ENCODE peak calls at places on chromosomes 3 and 15, in five cellular contexts. V is CD4-positive, alpha-beta T cell; C is fibroblast of pulmonary artery; W is endothelial cell; K is type B pancreatic cell. H is an unnamed sample.

GRCh38 chr3:188262913-188263683 is 109.1 kb downstream of the LPP start:
- DNase-seq in W (no peak), V (no peak), C (peak), K (no peak), H (no peak)

GRCh38 chr15:91790826-91791225 is 62.7 kb upstream of the SLCO3A1 start:
- DNase-seq in C (no peak), W (no peak), V (no peak), K (no peak), H (no peak)

GRCh38 chr3:127105996-127106855 is 86.7 kb upstream of the PRR23E start:
- DNase-seq in V (no peak), W (no peak), C (no peak), K (peak), H (peak)

GRCh38 chr15:79329186-79329611 is 18.3 kb downstream of the TMED3 start:
- DNase-seq in W (no peak), K (no peak), V (no peak), C (peak), H (no peak)

GRCh38 chr3:54621181-54621580 is 306.7 kb downstream of the LRTM1 start:
- DNase-seq in C (no peak), V (no peak), K (no peak), W (no peak), H (peak)

GRCh38 chr15:66879968-66880367 is 177.9 kb downstream of the SMAD6 start:
- DNase-seq in K (no peak), W (no peak), C (no peak), V (no peak), H (no peak)

GRCh38 chr3:59192473-59192872 is 142.6 kb upstream of the CFAP20DC start:
- DNase-seq in K (no peak), C (peak), W (no peak), V (no peak), H (no peak)

GRCh38 chr3:51711352-51712019 is 4.6 kb downstream of the GRM2 start:
- DNase-seq in K (no peak), V (no peak), W (no peak), C (no peak), H (no peak)

GRCh38 chr3:151477596-151478375 is 16.9 kb upstream of the IGSF10 start:
- DNase-seq in W (no peak), C (peak), V (no peak), K (no peak), H (no peak)

GRCh38 chr15:26073430-26074333 is 210.6 kb upstream of the ATP10A start:
- DNase-seq in C (no peak), V (no peak), K (no peak), W (no peak), H (no peak)

GRCh38 chr3:80307844-80308243 is 540.0 kb upstream of the ROBO1 start:
- DNase-seq in V (no peak), W (no peak), C (no peak), K (no peak), H (no peak)

GRCh38 chr3:80308637-80309036 is 540.8 kb upstream of the ROBO1 start:
- DNase-seq in V (no peak), C (no peak), W (no peak), K (no peak), H (no peak)
- TF ChIP-seq CTCF in V (no peak), C (no peak), W (no peak), K (no peak), H (no peak)

GRCh38 chr15:35519536-35520149 is 26.3 kb downstream of the DPH6 start:
- DNase-seq in K (no peak), V (no peak), C (peak), W (peak), H (no peak)

GRCh38 chr15:35522061-35522460 is 23.9 kb downstream of the DPH6 start:
- DNase-seq in K (no peak), W (peak), V (no peak), C (peak), H (no peak)
- TF ChIP-seq CTCF in K (peak), W (peak), V (no peak), C (peak), H (no peak)

GRCh38 chr3:173217127-173217526 is 76.1 kb upstream of the SPATA16 start:
- DNase-seq in K (no peak), W (no peak), C (no peak), V (no peak), H (no peak)

GRCh38 chr3:173216063-173216462 is 75.0 kb upstream of the SPATA16 start:
- DNase-seq in V (no peak), C (no peak), W (no peak), K (no peak), H (no peak)

GRCh38 chr3:173225351-173225750 is 84.3 kb upstream of the SPATA16 start:
- DNase-seq in V (no peak), K (no peak), W (no peak), C (no peak), H (no peak)

GRCh38 chr3:173221010-173221409 is 80.0 kb upstream of the SPATA16 start:
- DNase-seq in W (no peak), C (no peak), V (no peak), K (no peak), H (no peak)
- TF ChIP-seq CTCF in W (peak), C (peak), V (no peak), K (peak), H (peak)

GRCh38 chr3:35045106-35045505 is 594.2 kb upstream of the ARPP21 start:
- DNase-seq in V (no peak), W (no peak), K (no peak), C (no peak), H (no peak)
- TF ChIP-seq CTCF in V (no peak), W (no peak), K (no peak), C (no peak), H (no peak)

DNA sequence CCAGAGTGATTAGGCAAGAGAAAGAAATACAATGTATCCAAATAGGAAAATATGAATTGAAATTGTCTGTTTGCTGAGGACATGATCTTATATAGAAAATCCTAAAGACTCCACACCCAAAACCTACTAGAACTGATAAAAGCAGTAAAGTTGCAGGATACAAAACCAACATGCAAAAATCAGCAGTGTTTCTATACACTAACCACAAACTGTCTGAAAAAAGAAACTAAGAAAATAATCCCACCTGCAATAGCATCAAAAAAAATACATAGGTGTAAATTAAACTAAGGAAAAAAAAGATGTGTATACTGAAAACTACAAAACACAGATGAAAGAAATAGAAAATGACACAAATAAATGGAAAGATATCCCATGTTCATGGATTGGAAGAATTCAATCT is 203.6 kb upstream of the SETMAR start:
- DNase-seq in W (no peak), V (no peak), C (no peak), K (no peak), H (no peak)
- TF ChIP-seq CTCF in W (no peak), V (no peak), C (no peak), K (no peak), H (no peak)

GRCh38 chr15:40470423-40471104 is at the start of gene CHST14:
- DNase-seq in V (peak), K (no peak), W (peak), C (peak), H (no peak)
- TF ChIP-seq CTCF in V (no peak), K (no peak), W (no peak), C (no peak), H (no peak)

GRCh38 chr15:33392453-33392852 is 81.7 kb downstream of the RYR3 start:
- DNase-seq in V (no peak), K (no peak), W (no peak), C (no peak), H (no peak)
- TF ChIP-seq CTCF in V (no peak), K (no peak), W (no peak), C (no peak), H (no peak)

H was measured in osteocyte.